ENCODE peak calls at places on chromosomes 16 and 17, in four cellular contexts. One of them, this sample, is unnamed.

GRCh38 chr16:28511031-28511430 is 4.4 kb upstream of the IL27 start:
- DNase-seq in IMR-90: no peak
- DNase-seq in A549: no peak
- DNase-seq in GM12878: no peak
- DNase-seq in this sample: no peak

GRCh38 chr17:48174833-48175232 is 67.3 kb downstream of the SNX11 start:
- DNase-seq in IMR-90: no peak
- DNase-seq in GM12878: no peak
- DNase-seq in A549: no peak
- DNase-seq in this sample: no peak

GRCh38 chr16:82062645-82063058 is 27.6 kb downstream of the HSD17B2 start:
- DNase-seq in A549: no peak
- DNase-seq in GM12878: no peak
- DNase-seq in IMR-90: peak
- DNase-seq in this sample: no peak

GRCh38 chr16:1481906-1482835 is 6.6 kb downstream of the PTX4 start:
- DNase-seq in A549: no peak
- DNase-seq in GM12878: no peak
- DNase-seq in IMR-90: peak
- DNase-seq in this sample: no peak

GRCh38 chr17:81295678-81296381 is 723 bp upstream of the SLC38A10 start:
- DNase-seq in GM12878: no peak
- DNase-seq in A549: peak
- DNase-seq in IMR-90: peak
- DNase-seq in this sample: no peak

GRCh38 chr17:9360610-9361571 is 214.7 kb downstream of the STX8 start:
- DNase-seq in A549: peak
- DNase-seq in GM12878: no peak
- DNase-seq in IMR-90: peak
- DNase-seq in this sample: no peak

GRCh38 chr17:64331946-64332493 is 58.6 kb downstream of the PECAM1 start:
- DNase-seq in GM12878: no peak
- DNase-seq in IMR-90: no peak
- DNase-seq in A549: no peak
- DNase-seq in this sample: peak

GRCh38 chr16:58198022-58198683 is at the start of gene CSNK2A2:
- DNase-seq in A549: peak
- DNase-seq in GM12878: no peak
- DNase-seq in IMR-90: peak
- DNase-seq in this sample: peak

GRCh38 chr17:38606646-38607611 is 1.2 kb upstream of the SRCIN1 start:
- DNase-seq in GM12878: no peak
- DNase-seq in IMR-90: no peak
- DNase-seq in A549: no peak
- DNase-seq in this sample: no peak

GRCh38 chr17:28253663-28254062 is 65.3 kb upstream of the TMEM97 start:
- DNase-seq in A549: no peak
- DNase-seq in GM12878: no peak
- DNase-seq in IMR-90: no peak
- DNase-seq in this sample: no peak

GRCh38 chr17:39507511-39507910 is 46.2 kb downstream of the CDK12 start:
- DNase-seq in IMR-90: no peak
- DNase-seq in GM12878: no peak
- DNase-seq in A549: no peak
- DNase-seq in this sample: no peak

GRCh38 chr17:80501739-80502577 is 25.6 kb upstream of the NPTX1 start:
- DNase-seq in GM12878: no peak
- DNase-seq in IMR-90: peak
- DNase-seq in A549: peak
- DNase-seq in this sample: no peak

GRCh38 chr17:19024101-19025078 is 19.8 kb upstream of the FAM83G start:
- DNase-seq in IMR-90: peak
- DNase-seq in GM12878: no peak
- DNase-seq in A549: no peak
- DNase-seq in this sample: no peak

GRCh38 chr17:42131971-42132370 is 9.4 kb downstream of the HSPB9 start:
- DNase-seq in GM12878: no peak
- DNase-seq in A549: no peak
- DNase-seq in IMR-90: peak
- DNase-seq in this sample: no peak

GRCh38 chr16:88541109-88541508 is 29.1 kb upstream of the ZC3H18 start:
- DNase-seq in A549: no peak
- DNase-seq in IMR-90: no peak
- DNase-seq in GM12878: no peak
- DNase-seq in this sample: no peak

GRCh38 chr17:50268632-50269287 is 5.5 kb upstream of the TMEM92 start:
- DNase-seq in IMR-90: peak
- DNase-seq in A549: no peak
- DNase-seq in GM12878: no peak
- DNase-seq in this sample: no peak

GRCh38 chr17:36878216-36878615 is 59.1 kb upstream of the LHX1 start:
- DNase-seq in GM12878: no peak
- DNase-seq in A549: no peak
- DNase-seq in IMR-90: no peak
- DNase-seq in this sample: no peak

GRCh38 chr17:46894024-46894423 is 28.9 kb upstream of the GOSR2 start:
- DNase-seq in A549: no peak
- DNase-seq in IMR-90: no peak
- DNase-seq in GM12878: no peak
- DNase-seq in this sample: no peak

GRCh38 chr16:53678155-53678554 is 25.5 kb downstream of the RPGRIP1L start:
- DNase-seq in A549: no peak
- DNase-seq in GM12878: no peak
- DNase-seq in IMR-90: no peak
- DNase-seq in this sample: no peak

GRCh38 chr16:3076577-3076976 is 11.1 kb downstream of the IL32 start:
- DNase-seq in A549: no peak
- DNase-seq in GM12878: no peak
- DNase-seq in IMR-90: no peak
- DNase-seq in this sample: no peak

GRCh38 chr16:2194852-2195315 is 1.5 kb downstream of the CASKIN1 start:
- DNase-seq in A549: peak
- DNase-seq in IMR-90: peak
- DNase-seq in GM12878: peak
- DNase-seq in this sample: peak

GRCh38 chr16:634996-635395 is 1.1 kb downstream of the METTL26 start:
- DNase-seq in GM12878: no peak
- DNase-seq in IMR-90: no peak
- DNase-seq in A549: no peak
- DNase-seq in this sample: no peak

GRCh38 chr17:78522031-78522809 is 55.0 kb downstream of the DNAH17 start:
- DNase-seq in GM12878: no peak
- DNase-seq in A549: no peak
- DNase-seq in IMR-90: no peak
- DNase-seq in this sample: no peak

GRCh38 chr17:30279156-30279555 is 12.6 kb downstream of the BLMH start:
- DNase-seq in A549: no peak
- DNase-seq in IMR-90: no peak
- DNase-seq in GM12878: no peak
- DNase-seq in this sample: no peak

GRCh38 chr16:10183606-10183959 is 1.4 kb upstream of the GRIN2A start:
- DNase-seq in IMR-90: no peak
- DNase-seq in A549: no peak
- DNase-seq in GM12878: no peak
- DNase-seq in this sample: no peak

GRCh38 chr17:82031303-82031884 is at the start of gene RAC3:
- DNase-seq in GM12878: no peak
- DNase-seq in IMR-90: peak
- DNase-seq in A549: no peak
- DNase-seq in this sample: peak

GRCh38 chr16:81598083-81598482 is 153.5 kb downstream of the CMIP start:
- DNase-seq in A549: no peak
- DNase-seq in GM12878: no peak
- DNase-seq in IMR-90: no peak
- DNase-seq in this sample: no peak

GRCh38 chr17:4175921-4176802 is 33.2 kb downstream of the CYB5D2 start:
- DNase-seq in IMR-90: peak
- DNase-seq in GM12878: no peak
- DNase-seq in A549: no peak
- DNase-seq in this sample: no peak
- TF ChIP-seq ELK1 in IMR-90: no peak
- TF ChIP-seq ELK1 in GM12878: no peak
- TF ChIP-seq ELK1 in A549: no peak
- TF ChIP-seq ELK1 in this sample: no peak

DNA sequence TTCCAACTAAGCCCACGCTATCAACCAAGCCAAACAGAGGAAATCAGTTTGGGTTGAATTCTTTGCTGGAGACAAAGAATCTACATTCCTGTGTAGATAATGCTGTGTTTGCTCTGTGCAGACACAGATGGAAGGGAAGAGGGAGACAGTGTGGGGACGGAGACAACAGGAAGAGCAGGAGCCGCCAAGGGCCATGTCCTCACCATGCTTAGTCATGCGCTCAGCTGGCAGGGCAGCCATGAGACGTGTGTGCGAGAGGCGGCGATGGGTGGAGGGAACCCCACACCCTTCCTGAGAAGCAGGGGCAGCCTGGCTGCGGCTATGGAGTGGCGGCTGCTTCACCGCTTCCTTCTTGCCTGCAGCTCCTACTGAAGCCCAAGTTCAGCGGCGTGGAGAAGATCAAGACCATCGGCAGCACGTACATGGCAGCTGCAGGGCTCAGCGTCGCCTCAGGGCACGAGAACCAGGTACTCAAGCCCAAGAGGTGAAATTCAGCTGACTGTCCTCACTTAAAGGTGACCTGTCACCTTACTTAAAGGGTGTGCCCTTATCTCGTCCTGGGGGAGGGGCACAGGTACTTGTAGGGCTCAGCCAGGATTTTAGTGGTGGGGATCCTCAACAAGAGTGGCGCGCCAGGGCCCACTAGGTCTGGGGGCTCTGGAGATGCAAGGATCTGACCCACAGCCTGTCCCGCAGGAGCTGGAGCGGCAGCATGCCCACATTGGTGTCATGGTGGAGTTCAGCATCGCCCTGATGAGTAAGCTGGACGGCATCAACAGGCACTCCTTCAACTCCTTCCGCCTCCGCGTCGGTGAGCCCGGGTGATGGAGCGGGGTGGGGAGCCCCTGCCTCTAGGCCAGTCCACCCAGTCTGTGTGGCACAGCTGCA is 47.5 kb downstream of the ADCY7 start:
- DNase-seq in IMR-90: peak
- DNase-seq in GM12878: no peak
- DNase-seq in A549: no peak
- DNase-seq in this sample: no peak
- TF ChIP-seq ELK1 in IMR-90: no peak
- TF ChIP-seq ELK1 in GM12878: no peak
- TF ChIP-seq ELK1 in A549: no peak
- TF ChIP-seq ELK1 in this sample: no peak

GRCh38 chr16:19094542-19095365 is 19.0 kb upstream of the ITPRIPL2 start:
- DNase-seq in A549: no peak
- DNase-seq in GM12878: no peak
- DNase-seq in IMR-90: no peak
- DNase-seq in this sample: peak

GRCh38 chr16:19098173-19098572 is 15.6 kb upstream of the ITPRIPL2 start:
- DNase-seq in GM12878: no peak
- DNase-seq in A549: no peak
- DNase-seq in IMR-90: no peak
- DNase-seq in this sample: no peak

GRCh38 chr16:19093631-19094541 is 19.9 kb upstream of the ITPRIPL2 start:
- DNase-seq in IMR-90: no peak
- DNase-seq in A549: no peak
- DNase-seq in GM12878: no peak
- DNase-seq in this sample: no peak

GRCh38 chr16:19092653-19093410 is 20.9 kb upstream of the ITPRIPL2 start:
- DNase-seq in GM12878: no peak
- DNase-seq in A549: no peak
- DNase-seq in IMR-90: no peak
- DNase-seq in this sample: no peak

DNA sequence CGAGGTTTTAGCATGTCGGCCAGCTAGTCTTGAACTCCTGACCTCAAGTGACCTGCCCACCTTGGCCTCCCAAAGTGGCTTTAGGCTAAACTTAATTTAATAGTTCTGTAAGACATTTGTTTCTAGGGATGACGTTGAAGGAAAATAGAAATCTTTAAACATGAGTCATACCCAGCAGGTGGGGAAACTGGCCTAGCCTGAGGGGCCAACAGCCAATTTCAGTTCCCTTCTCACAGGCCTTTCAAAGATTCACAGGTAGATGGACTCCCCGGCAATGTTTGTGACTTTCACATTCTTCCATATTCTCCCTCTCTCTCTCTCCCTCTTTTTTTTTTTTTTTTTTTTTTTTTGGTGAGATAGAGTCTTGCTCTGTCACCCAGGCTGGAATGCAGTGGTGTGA is 18.1 kb upstream of the ITPRIPL2 start:
- DNase-seq in IMR-90: no peak
- DNase-seq in A549: no peak
- DNase-seq in GM12878: no peak
- DNase-seq in this sample: no peak
- TF ChIP-seq ELK1 in IMR-90: no peak
- TF ChIP-seq ELK1 in A549: no peak
- TF ChIP-seq ELK1 in GM12878: no peak
- TF ChIP-seq ELK1 in this sample: no peak

GRCh38 chr17:34610038-34610437 is 30.7 kb downstream of the TMEM132E start:
- DNase-seq in GM12878: no peak
- DNase-seq in IMR-90: no peak
- DNase-seq in A549: no peak
- DNase-seq in this sample: no peak

GRCh38 chr17:34607917-34608316 is 28.5 kb downstream of the TMEM132E start:
- DNase-seq in IMR-90: no peak
- DNase-seq in GM12878: no peak
- DNase-seq in A549: no peak
- DNase-seq in this sample: no peak

GRCh38 chr17:34609210-34609609 is 29.8 kb downstream of the TMEM132E start:
- DNase-seq in GM12878: no peak
- DNase-seq in A549: no peak
- DNase-seq in IMR-90: no peak
- DNase-seq in this sample: no peak

GRCh38 chr17:34603974-34604373 is 24.6 kb downstream of the TMEM132E start:
- DNase-seq in GM12878: no peak
- DNase-seq in A549: no peak
- DNase-seq in IMR-90: no peak
- DNase-seq in this sample: no peak

GRCh38 chr17:34606721-34607120 is 27.3 kb downstream of the TMEM132E start:
- DNase-seq in A549: no peak
- DNase-seq in IMR-90: no peak
- DNase-seq in GM12878: no peak
- DNase-seq in this sample: no peak
- TF ChIP-seq ELK1 in A549: no peak
- TF ChIP-seq ELK1 in IMR-90: no peak
- TF ChIP-seq ELK1 in GM12878: no peak
- TF ChIP-seq ELK1 in this sample: no peak

This sample was measured in K562.